ENCODE peak calls at places on chromosomes 3 and 15, in five cellular contexts. J, W, Y, R and X are unnamed samples.

GRCh38 chr15:88649753-88650551 is 11.1 kb downstream of the ISG20 start:
- DNase-seq in J (no peak), W (no peak), Y (no peak), R (no peak), X (no peak)

GRCh38 chr3:152524198-152525140 is 255.7 kb downstream of the MBNL1 start:
- DNase-seq in J (peak; percentile 21), W (peak; percentile 33), Y (no peak), R (no peak), X (no peak)

GRCh38 chr15:69543681-69544080 is 91.1 kb downstream of the RPLP1 start:
- DNase-seq in J (no peak), W (no peak), Y (no peak), R (no peak), X (no peak)

GRCh38 chr3:122132949-122133540 is 50.4 kb upstream of the CASR start:
- DNase-seq in J (no peak), W (no peak), Y (no peak), R (no peak), X (no peak)

GRCh38 chr3:175914785-175915184 is 1055.7 kb downstream of the NAALADL2 start:
- DNase-seq in J (no peak), W (no peak), Y (no peak), R (no peak), X (no peak)

GRCh38 chr3:58441514-58442450 is 8.2 kb upstream of the PDHB start:
- DNase-seq in J (no peak), W (no peak), Y (no peak), R (no peak), X (no peak)

GRCh38 chr3:168877899-168878298 is 782.2 kb upstream of the GOLIM4 start:
- DNase-seq in J (no peak), W (no peak), Y (no peak), R (no peak), X (no peak)

GRCh38 chr3:107133891-107134290 is 243.3 kb upstream of the CCDC54 start:
- DNase-seq in J (no peak), W (no peak), Y (no peak), R (no peak), X (no peak)

GRCh38 chr3:43338295-43338694 is 52.0 kb downstream of the SNRK start:
- DNase-seq in J (no peak), W (no peak), Y (no peak), R (no peak), X (no peak)

GRCh38 chr15:85892232-85892631 is 97.5 kb upstream of the KLHL25 start:
- DNase-seq in J (no peak), W (no peak), Y (no peak), R (no peak), X (no peak)

GRCh38 chr3:129001817-129002572 is 891 bp downstream of the EFCC1 start:
- DNase-seq in J (peak; percentile 58), W (no peak), Y (no peak), R (no peak), X (no peak)

GRCh38 chr15:68410466-68411200 is 21.3 kb downstream of the ITGA11 start:
- DNase-seq in J (no peak), W (no peak), Y (no peak), R (no peak), X (no peak)

GRCh38 chr3:150912501-150912900 is 7.3 kb upstream of the MINDY4B start:
- DNase-seq in J (no peak), W (no peak), Y (no peak), R (no peak), X (peak; percentile 6)

GRCh38 chr3:176650478-176650877 is 546.8 kb downstream of the TBL1XR1 start:
- DNase-seq in J (no peak), W (no peak), Y (no peak), R (no peak), X (no peak)

GRCh38 chr15:67183443-67184169 is 70.9 kb downstream of the AAGAB start:
- DNase-seq in J (no peak), W (peak; percentile 84), Y (no peak), R (no peak), X (no peak)

GRCh38 chr3:14393440-14394111 is 8.8 kb upstream of the SLC6A6 start:
- DNase-seq in J (no peak), W (no peak), Y (no peak), R (no peak), X (no peak)

GRCh38 chr3:9600597-9600996 is 47.0 kb upstream of the LHFPL4 start:
- DNase-seq in J (peak; percentile 73), W (no peak), Y (no peak), R (no peak), X (no peak)

GRCh38 chr3:167952969-167953368 is 142.8 kb downstream of the GOLIM4 start:
- DNase-seq in J (no peak), W (no peak), Y (no peak), R (no peak), X (no peak)

GRCh38 chr3:43995078-43995928 is 246.4 kb upstream of the TOPAZ1 start:
- DNase-seq in J (peak; percentile 80), W (no peak), Y (no peak), R (no peak), X (no peak)

GRCh38 chr3:72938471-72939265 is 50.8 kb downstream of the GXYLT2 start:
- DNase-seq in J (peak; percentile 74), W (peak; percentile 81), Y (no peak), R (peak; percentile 30), X (peak; percentile 29)

GRCh38 chr3:12479919-12480425 is 4.3 kb upstream of the TSEN2 start:
- DNase-seq in J (peak; percentile 75), W (peak; percentile 66), Y (no peak), R (peak; percentile 51), X (peak; percentile 44)

GRCh38 chr15:51030649-51031316 is 63.9 kb downstream of the TNFAIP8L3 start:
- DNase-seq in J (no peak), W (peak; percentile 13), Y (no peak), R (no peak), X (no peak)

GRCh38 chr3:72597756-72598195 is 250.5 kb downstream of the SHQ1 start:
- DNase-seq in J (peak; percentile 63), W (no peak), Y (no peak), R (no peak), X (no peak)

GRCh38 chr3:166060789-166061479 is 223.7 kb upstream of the BCHE start:
- DNase-seq in J (no peak), W (no peak), Y (no peak), R (no peak), X (no peak)

GRCh38 chr3:47974974-47975470 is 41.2 kb downstream of the MAP4 start:
- DNase-seq in J (no peak), W (no peak), Y (no peak), R (no peak), X (no peak)

GRCh38 chr3:158226429-158226828 is 116.5 kb downstream of the RSRC1 start:
- DNase-seq in J (no peak), W (peak; percentile 3), Y (no peak), R (no peak), X (no peak)

GRCh38 chr3:160653514-160653913 is 23.4 kb upstream of the ARL14 start:
- DNase-seq in J (no peak), W (no peak), Y (no peak), R (no peak), X (no peak)

GRCh38 chr3:134366928-134367352 is 7.3 kb downstream of the AMOTL2 start:
- DNase-seq in J (no peak), W (peak; percentile 32), Y (no peak), R (no peak), X (no peak)

GRCh38 chr3:184590795-184591194 is 29.2 kb downstream of the EPHB3 start:
- DNase-seq in J (peak; percentile 60), W (no peak), Y (no peak), R (no peak), X (no peak)

GRCh38 chr3:65356331-65357286 is 668.8 kb upstream of the ADAMTS9 start:
- DNase-seq in J (peak; percentile 26), W (no peak), Y (no peak), R (no peak), X (no peak)

GRCh38 chr15:90040618-90041017 is 39.5 kb downstream of the ZNF710 start:
- DNase-seq in J (no peak), W (no peak), Y (no peak), R (no peak), X (no peak)

GRCh38 chr3:100107227-100107626 is 7.1 kb downstream of the FILIP1L start:
- DNase-seq in J (no peak), W (no peak), Y (no peak), R (no peak), X (no peak)

GRCh38 chr3:74267583-74268184 is 346.8 kb downstream of the CNTN3 start:
- DNase-seq in J (peak; percentile 48), W (peak; percentile 40), Y (no peak), R (peak; percentile 2), X (no peak)

GRCh38 chr3:11721114-11721440 is 77.4 kb upstream of the VGLL4 start:
- DNase-seq in J (no peak), W (no peak), Y (no peak), R (no peak), X (no peak)

DNA sequence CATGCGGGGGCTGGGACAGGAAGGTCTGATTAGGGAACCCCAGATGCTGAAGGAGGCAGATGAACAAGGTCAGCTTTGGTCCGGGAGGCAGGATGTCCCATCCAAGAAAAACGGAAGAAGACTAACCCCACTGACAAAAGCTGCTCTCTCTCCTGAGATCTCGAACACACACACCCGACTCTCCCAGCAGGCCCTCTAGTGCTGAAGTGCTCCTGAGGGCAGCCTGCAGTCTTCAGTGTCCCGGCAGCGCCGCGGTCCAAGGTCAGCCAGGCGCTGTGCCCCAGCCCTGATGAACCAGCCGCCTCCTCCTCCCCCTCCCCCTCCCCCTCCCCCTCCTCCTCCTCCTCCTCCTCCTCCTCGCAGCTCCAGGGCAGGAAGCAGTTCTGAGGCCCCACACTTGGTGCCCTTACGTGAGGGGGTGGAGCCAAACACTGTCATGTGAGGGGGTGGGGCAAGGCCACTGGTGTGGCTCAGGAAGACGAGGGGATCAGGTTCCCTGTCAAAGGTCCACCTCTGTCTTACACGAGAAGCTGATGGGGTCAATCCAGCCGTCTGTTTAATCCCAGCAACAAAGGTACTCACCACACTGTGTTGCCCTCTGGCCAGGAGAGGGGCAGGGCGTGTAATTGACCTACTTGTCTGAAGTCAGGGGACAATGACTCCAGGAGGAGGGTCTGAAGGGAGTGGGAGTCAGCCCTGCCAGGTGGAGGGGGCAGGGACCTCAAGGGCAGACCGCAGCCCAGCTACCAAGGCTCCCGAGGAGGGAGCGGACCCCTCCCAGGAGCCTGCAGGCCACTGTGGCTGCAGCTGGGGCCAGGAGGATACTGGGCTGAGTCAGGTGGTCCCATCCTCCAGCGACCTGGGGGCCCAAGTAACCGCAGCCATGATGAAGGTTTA is 34.3 kb downstream of the PRR23E start:
- DNase-seq in J (no peak), W (peak; percentile 7), Y (no peak), R (no peak), X (peak; percentile 55)
- TF ChIP-seq TAF1 in J (no peak), W (no peak), Y (no peak), R (no peak), X (no peak)

GRCh38 chr3:5239602-5240001 is 52.1 kb downstream of the EDEM1 start:
- DNase-seq in J (peak; percentile 37), W (no peak), Y (no peak), R (no peak), X (no peak)
- TF ChIP-seq POLR2AphosphoS5 in J (no peak), W (no peak), Y (no peak), R (no peak), X (no peak)

GRCh38 chr15:33547876-33548275 is 237.1 kb downstream of the RYR3 start:
- DNase-seq in J (no peak), W (peak; percentile 13), Y (no peak), R (no peak), X (no peak)
- TF ChIP-seq TAF1 in J (no peak), W (no peak), Y (no peak), R (no peak), X (no peak)

GRCh38 chr3:33125840-33126239 is 12.0 kb downstream of the CRTAP start:
- DNase-seq in J (no peak), W (no peak), Y (no peak), R (no peak), X (no peak)
- TF ChIP-seq POLR2AphosphoS5 in J (no peak), W (no peak), Y (no peak), R (no peak), X (no peak)